ENCODE peak calls at places on chromosomes 1 and 21, in five cellular contexts. M, L, X, J and Q are unnamed samples.

GRCh38 chr1:114758251-114758832 is 558 bp upstream of the CSDE1 start:
- DNase-seq in X (no peak), M (peak; percentile 21), J (no peak), L (peak; percentile 19), Q (no peak)

GRCh38 chr1:157992031-157992568 is 1.3 kb upstream of the KIRREL1 start:
- DNase-seq in X (no peak), J (peak; percentile 44), M (peak; percentile 66), L (peak; percentile 80), Q (peak; percentile 51)

GRCh38 chr1:180912211-180912800 is 391 bp upstream of the KIAA1614 start:
- DNase-seq in L (peak; percentile 64), M (no peak), J (no peak), X (no peak), Q (no peak)

GRCh38 chr1:232876506-232877360 is 71.5 kb downstream of the MAP10 start:
- DNase-seq in X (no peak), L (no peak), J (no peak), M (no peak), Q (no peak)

GRCh38 chr1:116062201-116062600 is 49.0 kb upstream of the MAB21L3 start:
- DNase-seq in L (no peak), J (no peak), X (no peak), M (no peak), Q (no peak)

GRCh38 chr1:235102259-235102582 is 26.4 kb downstream of the TOMM20 start:
- DNase-seq in J (no peak), X (no peak), M (no peak), L (no peak), Q (no peak)

GRCh38 chr21:42845296-42845965 is 33.9 kb downstream of the WDR4 start:
- DNase-seq in L (no peak), M (no peak), X (peak; percentile 16), J (no peak), Q (no peak)

GRCh38 chr1:21532992-21533534 is 23.8 kb downstream of the ALPL start:
- DNase-seq in L (no peak), M (no peak), X (no peak), J (no peak), Q (no peak)

GRCh38 chr1:117895482-117896114 is 33.8 kb downstream of the GDAP2 start:
- DNase-seq in L (peak; percentile 73), X (no peak), M (peak; percentile 65), J (peak; percentile 64), Q (peak; percentile 40)

GRCh38 chr1:93977546-93977945 is 68.3 kb upstream of the GCLM start:
- DNase-seq in M (no peak), X (no peak), L (peak; percentile 57), J (no peak), Q (no peak)

GRCh38 chr1:29279406-29279805 is 43.1 kb downstream of the PTPRU start:
- DNase-seq in J (no peak), L (no peak), M (no peak), X (no peak), Q (no peak)

GRCh38 chr21:24217141-24217540 is 1390.1 kb downstream of the MRPL39 start:
- DNase-seq in L (no peak), M (no peak), J (no peak), X (no peak), Q (no peak)